ENCODE peak calls at places on chromosomes 2 and 18, in five cellular contexts. U is MM.1S, E is upper lobe of right lung, N is lower lobe of right lung, I is dorsolateral prefrontal cortex. F is an unnamed sample.

GRCh38 chr2:8922431-8922830 is 81.1 kb downstream of the MBOAT2 start:
- DNase-seq in E (no peak), I (no peak), N (no peak), U (no peak), F (no peak)

GRCh38 chr18:79250236-79250993 is 145.3 kb upstream of the NFATC1 start:
- DNase-seq in N (no peak), I (no peak), E (no peak), U (no peak), F (no peak)

GRCh38 chr2:10188211-10188610 is 65.7 kb downstream of the RRM2 start:
- DNase-seq in I (no peak), E (no peak), U (no peak), N (no peak), F (no peak)

GRCh38 chr2:28643324-28643723 is 108.3 kb upstream of the PPP1CB start:
- DNase-seq in U (no peak), E (no peak), N (no peak), I (no peak), F (no peak)

GRCh38 chr18:51196811-51197660 is 445 bp downstream of the MEX3C start:
- DNase-seq in I (peak), U (peak), N (no peak), E (peak), F (no peak)

GRCh38 chr18:64379662-64380061 is 230.8 kb upstream of the LINC00305 start:
- DNase-seq in I (no peak), N (no peak), U (no peak), E (no peak), F (no peak)

GRCh38 chr2:100000915-100001707 is 141.3 kb downstream of the AFF3 start:
- DNase-seq in E (no peak), I (no peak), N (no peak), U (peak), F (no peak)

GRCh38 chr2:232592687-232593407 is 40.6 kb upstream of the EFHD1 start:
- DNase-seq in E (no peak), N (no peak), U (peak), I (no peak), F (no peak)

GRCh38 chr2:72143441-72144356 is 4.0 kb downstream of the CYP26B1 start:
- DNase-seq in U (no peak), E (peak), I (peak), N (no peak), F (no peak)

GRCh38 chr2:11757101-11757500 is 10.7 kb downstream of the LPIN1 start:
- DNase-seq in N (no peak), I (no peak), U (peak), E (no peak), F (no peak)

GRCh38 chr2:105261061-105261460 is 19.5 kb downstream of the GPR45 start:
- DNase-seq in I (no peak), U (no peak), E (no peak), N (no peak), F (no peak)

GRCh38 chr2:239600650-239601049 is 199.8 kb upstream of the HDAC4 start:
- DNase-seq in N (peak), E (peak), U (no peak), I (no peak), F (no peak)

GRCh38 chr2:46850742-46851141 is 64.9 kb downstream of the MCFD2 start:
- DNase-seq in U (no peak), E (peak), I (no peak), N (no peak), F (no peak)

GRCh38 chr2:71277536-71278103 is 50.7 kb upstream of the PAIP2B start:
- DNase-seq in I (peak), U (peak), E (peak), N (peak), F (peak)

GRCh38 chr2:68031546-68032160 is 31.2 kb downstream of the C1D start:
- DNase-seq in U (peak), I (no peak), N (no peak), E (no peak), F (no peak)

GRCh38 chr2:136327162-136327852 is 209.4 kb upstream of the CXCR4 start:
- DNase-seq in N (no peak), E (no peak), I (no peak), U (peak), F (no peak)

GRCh38 chr2:11129598-11130449 is 25.4 kb upstream of the SLC66A3 start:
- DNase-seq in U (peak), N (peak), E (peak), I (no peak), F (no peak)

GRCh38 chr2:218960196-218961165 is 1.0 kb downstream of the CDK5R2 start:
- DNase-seq in E (no peak), I (no peak), N (no peak), U (no peak), F (no peak)

GRCh38 chr2:165804719-165805118 is 10.7 kb upstream of the GALNT3 start:
- DNase-seq in U (no peak), I (no peak), N (no peak), E (no peak), F (no peak)

GRCh38 chr2:165801176-165801575 is 7.1 kb upstream of the GALNT3 start:
- DNase-seq in I (no peak), N (no peak), E (no peak), U (no peak), F (no peak)

DNA sequence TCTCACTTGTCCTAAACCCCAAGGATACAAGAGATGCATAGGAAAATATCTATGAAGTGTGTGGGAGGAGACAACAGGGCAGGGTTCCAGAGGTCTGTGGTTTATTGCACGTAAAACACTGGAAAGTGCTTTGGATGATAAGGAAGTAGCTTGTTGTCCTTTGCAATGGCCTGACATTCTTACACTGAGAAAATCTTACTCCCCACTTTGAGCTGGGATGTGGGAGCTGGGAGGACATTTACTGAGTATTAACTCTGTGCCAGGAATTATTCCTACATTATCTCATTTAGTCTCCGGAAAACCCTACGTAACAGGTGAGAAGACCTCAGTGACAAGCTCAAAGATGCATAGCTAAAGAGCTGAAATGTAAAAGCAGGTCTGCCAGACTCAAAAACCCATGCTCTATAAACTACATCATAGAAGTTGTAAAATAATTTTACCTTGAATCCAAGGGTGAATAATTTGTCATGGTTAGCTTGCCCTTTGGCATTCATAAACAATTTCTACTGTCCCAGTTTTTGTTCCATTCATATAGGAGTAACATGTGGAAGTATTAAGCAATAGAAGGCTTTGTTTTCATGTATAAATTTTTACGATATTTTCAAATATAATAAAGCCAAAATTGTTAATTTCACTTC is 9.2 kb upstream of the GALNT3 start:
- DNase-seq in U (no peak), E (no peak), I (no peak), N (no peak), F (no peak)
- H3K27ac ChIP-seq in U (no peak), E (no peak), I (no peak), N (no peak), F (no peak)

DNA sequence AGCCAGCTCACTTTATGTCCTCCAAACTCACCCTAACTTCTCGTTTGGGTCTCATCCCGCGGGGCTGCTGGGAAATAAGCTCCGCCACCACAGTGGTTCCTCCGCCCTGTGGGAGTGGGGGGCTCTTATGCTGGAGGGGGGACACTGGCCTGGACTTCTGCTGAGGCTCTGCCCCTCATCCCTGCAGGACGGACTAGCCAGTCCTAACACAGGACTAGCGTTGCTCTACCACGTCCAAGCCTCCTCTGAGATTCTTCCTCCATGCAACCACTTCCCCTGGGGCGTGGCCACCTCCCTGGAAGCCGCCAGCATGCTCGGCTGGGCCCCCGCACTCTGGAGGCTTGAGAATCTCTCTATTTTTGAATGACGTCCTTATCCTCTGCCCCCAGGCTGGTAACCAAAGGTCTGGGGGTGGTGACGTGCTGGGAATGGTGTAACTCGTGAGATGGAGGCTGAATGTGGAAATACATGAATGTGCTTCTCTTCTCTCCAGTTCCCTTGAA is 896 bp upstream of the RAB17 start:
- DNase-seq in N (peak), I (no peak), U (no peak), E (peak), F (no peak)
- H3K27ac ChIP-seq in N (peak), I (no peak), U (no peak), E (peak), F (no peak)

DNA sequence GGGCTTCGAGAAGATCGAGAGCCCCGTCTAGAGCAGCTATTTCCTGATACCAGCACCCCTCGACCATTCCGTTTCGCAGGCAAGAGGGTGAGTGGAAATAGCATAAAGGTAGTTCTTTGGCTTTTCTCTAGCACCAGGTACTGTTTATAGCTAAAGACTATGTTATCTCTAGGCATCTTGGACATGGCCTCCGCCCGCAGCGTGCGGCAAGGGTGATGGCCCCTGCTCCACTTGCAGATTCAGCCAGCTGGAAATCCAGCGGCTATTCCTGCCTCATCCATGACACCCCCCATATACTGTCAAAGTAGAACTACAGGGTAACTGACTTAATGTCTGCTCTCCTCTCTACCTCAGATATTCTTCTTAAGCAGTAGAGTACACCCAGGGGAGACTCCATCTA is 3.3 kb downstream of the AGBL5 start:
- DNase-seq in E (no peak), U (no peak), I (no peak), N (no peak), F (no peak)
- H3K27ac ChIP-seq in E (no peak), U (no peak), I (no peak), N (no peak), F (no peak)

GRCh38 chr2:66580343-66580954 is 145.5 kb downstream of the MEIS1 start:
- DNase-seq in N (no peak), E (no peak), U (no peak), I (no peak), F (no peak)

GRCh38 chr2:66578853-66579158 is 143.9 kb downstream of the MEIS1 start:
- DNase-seq in U (no peak), I (no peak), N (no peak), E (no peak), F (no peak)

GRCh38 chr2:66577331-66578041 is 142.6 kb downstream of the MEIS1 start:
- DNase-seq in N (no peak), I (no peak), U (no peak), E (no peak), F (no peak)

GRCh38 chr2:66578067-66578852 is 143.3 kb downstream of the MEIS1 start:
- DNase-seq in N (no peak), I (no peak), E (no peak), U (no peak), F (no peak)

GRCh38 chr2:66579494-66579893 is 144.6 kb downstream of the MEIS1 start:
- DNase-seq in I (no peak), U (no peak), E (no peak), N (no peak), F (no peak)
- H3K27ac ChIP-seq in I (no peak), U (no peak), E (peak), N (peak), F (no peak)

GRCh38 chr2:18123211-18123570 is 244.7 kb downstream of the KCNS3 start:
- DNase-seq in I (no peak), U (no peak), N (no peak), E (no peak), F (no peak)

GRCh38 chr2:18124126-18124835 is 245.8 kb downstream of the KCNS3 start:
- DNase-seq in U (no peak), E (no peak), I (no peak), N (no peak), F (no peak)

GRCh38 chr2:18123577-18123976 is 245.1 kb downstream of the KCNS3 start:
- DNase-seq in I (no peak), U (no peak), E (no peak), N (no peak), F (no peak)

GRCh38 chr2:18125279-18125678 is 246.8 kb downstream of the KCNS3 start:
- DNase-seq in I (no peak), N (no peak), U (no peak), E (no peak), F (no peak)

GRCh38 chr2:18122544-18123210 is 244.2 kb downstream of the KCNS3 start:
- DNase-seq in U (no peak), N (no peak), E (no peak), I (no peak), F (no peak)
- H3K27ac ChIP-seq in U (no peak), N (no peak), E (no peak), I (no peak), F (no peak)

DNA sequence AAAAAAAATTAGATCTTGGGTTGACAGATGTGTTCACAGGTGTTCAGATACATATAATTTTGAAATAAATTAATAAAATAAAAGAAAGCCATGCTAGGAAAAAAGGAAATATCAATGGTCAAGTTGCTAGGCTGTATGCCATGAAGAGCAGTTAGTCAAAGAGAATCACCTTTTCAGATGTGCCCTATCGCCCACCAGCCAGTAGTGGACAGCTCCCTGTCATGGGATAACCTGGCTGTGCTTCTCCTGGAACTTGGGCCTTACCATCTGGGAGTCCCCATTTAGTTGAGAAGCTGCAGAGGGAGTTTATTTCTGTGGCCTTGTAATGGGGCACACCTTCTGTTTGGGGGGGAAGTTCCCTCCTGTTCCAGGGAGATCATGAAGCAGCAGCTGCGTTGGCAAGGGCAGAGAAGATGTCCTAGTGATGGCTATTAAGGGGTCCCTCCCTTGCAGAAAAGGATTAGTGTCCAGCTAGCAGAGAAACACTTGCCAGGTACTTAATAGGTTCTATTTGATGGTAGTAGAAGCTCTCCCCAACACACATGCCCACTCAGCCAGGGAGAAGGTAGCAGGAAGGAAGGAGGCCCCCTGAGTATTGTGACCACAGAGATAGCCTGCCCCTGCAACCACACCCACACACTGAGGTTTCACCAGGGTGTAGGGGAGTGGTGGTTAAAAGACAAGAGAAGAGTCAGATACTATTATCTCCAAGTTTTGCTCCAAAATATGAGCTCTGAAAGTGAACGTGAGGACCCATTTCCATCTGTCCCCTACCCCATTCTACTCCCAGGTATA is 117.7 kb downstream of the B3GNT2 start:
- DNase-seq in I (no peak), E (no peak), N (no peak), U (no peak), F (no peak)
- H3K27ac ChIP-seq in I (no peak), E (no peak), N (no peak), U (no peak), F (no peak)

DNA sequence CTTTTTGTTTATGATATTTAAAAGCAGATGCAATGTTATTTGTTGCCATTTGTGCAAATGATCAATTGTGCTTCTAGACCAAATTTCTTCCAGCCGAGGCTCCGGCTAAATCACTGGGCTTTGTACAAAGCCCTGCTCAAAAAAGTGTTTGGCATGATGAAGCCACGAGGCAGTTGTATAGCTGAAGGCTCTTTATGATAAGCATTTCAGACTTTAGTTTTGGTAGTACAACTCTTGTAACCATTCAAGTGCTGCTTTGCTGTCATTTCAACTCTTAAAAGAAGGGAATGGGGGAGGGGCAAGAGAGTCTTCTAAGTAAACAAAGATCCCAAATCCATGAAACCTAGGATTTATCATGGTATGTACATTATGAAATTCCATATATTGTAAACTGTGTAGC is 3.3 kb upstream of the ZNF532 start:
- DNase-seq in I (no peak), E (no peak), U (no peak), N (no peak), F (no peak)
- H3K27ac ChIP-seq in I (peak), E (no peak), U (no peak), N (no peak), F (peak)